ENCODE peak calls at places on chromosomes 11 and 22, in eight cellular contexts. S, I, N, O, V, M, C and L are unnamed samples. For H3K9me3, the result is how much of the 10 kb centered on the place peaks cover.

GRCh38 chr11:44886765-44887164 is 63.9 kb downstream of the TP53I11 start:
- DNase-seq in S (no peak), I (no peak), N (no peak), O (no peak), V (no peak), M (no peak), C (no peak), L (no peak)

GRCh38 chr22:46072030-46072881 is 78.1 kb upstream of the PPARA start:
- DNase-seq in S (peak), I (no peak), N (no peak), O (no peak), V (peak), M (peak), C (peak), L (peak)

GRCh38 chr11:10522276-10522675 is 18.7 kb downstream of the RNF141 start:
- DNase-seq in S (no peak), I (no peak), N (no peak), O (no peak), V (no peak), M (no peak), C (no peak), L (no peak)

GRCh38 chr11:67032830-67033555 is 10.1 kb downstream of the SYT12 start:
- DNase-seq in S (peak), I (no peak), N (no peak), O (peak), V (no peak), M (peak), C (peak), L (no peak)

GRCh38 chr22:17867160-17867785 is 93.0 kb upstream of the BID start:
- DNase-seq in S (no peak), I (no peak), N (no peak), O (no peak), V (no peak), M (no peak), C (peak), L (no peak)

GRCh38 chr11:62547691-62548281 is 1.2 kb upstream of the AHNAK start:
- DNase-seq in S (no peak), I (no peak), N (peak), O (peak), V (no peak), M (peak), C (no peak), L (peak)

GRCh38 chr11:77038825-77039326 is 4.7 kb downstream of the B3GNT6 start:
- DNase-seq in S (no peak), I (no peak), N (no peak), O (no peak), V (no peak), M (no peak), C (no peak), L (no peak)

GRCh38 chr11:34552270-34552669 is 38.7 kb upstream of the ELF5 start:
- DNase-seq in S (no peak), I (no peak), N (no peak), O (no peak), V (no peak), M (no peak), C (no peak), L (no peak)

GRCh38 chr11:73353422-73353821 is 22.8 kb upstream of the RELT start:
- DNase-seq in S (no peak), I (no peak), N (no peak), O (no peak), V (no peak), M (no peak), C (no peak), L (no peak)

GRCh38 chr11:102495161-102496042 is 35.1 kb downstream of the MMP7 start:
- DNase-seq in S (no peak), I (peak), N (peak), O (peak), V (peak), M (no peak), C (peak), L (peak)

GRCh38 chr22:25405854-25406509 is 158.5 kb upstream of the GRK3 start:
- DNase-seq in S (peak), I (no peak), N (no peak), O (no peak), V (no peak), M (no peak), C (no peak), L (no peak)

GRCh38 chr11:40280161-40281054 is 1179.0 kb downstream of the LRRC4C start:
- DNase-seq in S (no peak), I (no peak), N (no peak), O (no peak), V (no peak), M (peak), C (no peak), L (no peak)

GRCh38 chr22:39999144-39999757 is 4.5 kb downstream of the FAM83F start:
- DNase-seq in S (peak), I (no peak), N (peak), O (peak), V (no peak), M (no peak), C (peak), L (peak)

GRCh38 chr11:3164540-3165151 is 464 bp downstream of the OSBPL5 start:
- DNase-seq in S (peak), I (no peak), N (no peak), O (no peak), V (no peak), M (no peak), C (no peak), L (peak)

GRCh38 chr11:113664069-113664980 is 41.8 kb downstream of the TMPRSS5 start:
- DNase-seq in S (no peak), I (no peak), N (peak), O (peak), V (no peak), M (no peak), C (peak), L (peak)

GRCh38 chr11:35237860-35238715 is 99.1 kb downstream of the CD44 start:
- DNase-seq in S (no peak), I (peak), N (peak), O (no peak), V (peak), M (no peak), C (peak), L (peak)

GRCh38 chr22:21064917-21065864 is 19.4 kb downstream of the LRRC74B start:
- DNase-seq in S (peak), I (no peak), N (no peak), O (no peak), V (no peak), M (no peak), C (no peak), L (no peak)

GRCh38 chr11:134049303-134049702 is 19.6 kb upstream of the JAM3 start:
- DNase-seq in S (peak), I (no peak), N (no peak), O (no peak), V (no peak), M (no peak), C (no peak), L (no peak)

GRCh38 chr11:64835616-64836447 is 8.6 kb downstream of the CDC42BPG start:
- DNase-seq in S (no peak), I (no peak), N (no peak), O (no peak), V (no peak), M (no peak), C (no peak), L (no peak)

GRCh38 chr11:133191931-133192330 is 340.4 kb downstream of the OPCML start:
- DNase-seq in S (no peak), I (no peak), N (no peak), O (no peak), V (no peak), M (no peak), C (no peak), L (no peak)

GRCh38 chr11:64290352-64290751 is 750 bp upstream of the KCNK4 start:
- DNase-seq in S (no peak), I (no peak), N (no peak), O (no peak), V (peak), M (no peak), C (no peak), L (no peak)

DNA sequence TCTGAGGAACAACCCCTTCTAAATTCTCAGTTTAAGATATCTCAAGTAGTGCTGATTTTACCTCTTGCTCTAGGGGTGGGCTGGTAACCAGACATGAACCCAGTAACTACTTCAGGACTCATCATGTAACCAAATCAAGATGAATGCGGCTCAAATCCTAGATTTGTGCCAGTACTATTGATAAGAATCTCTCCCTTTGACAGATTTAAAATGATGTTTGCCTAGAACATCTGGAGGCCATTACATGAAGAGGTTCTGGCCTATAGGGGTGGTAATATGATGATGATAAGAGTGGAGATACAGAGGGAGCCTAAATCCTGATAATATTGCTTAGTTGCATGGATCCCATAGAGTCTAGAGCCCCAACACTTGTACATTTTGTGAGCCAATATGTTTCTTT is 672.6 kb upstream of the ANO5 start:
- DNase-seq in S (no peak), I (no peak), N (no peak), O (no peak), V (no peak), M (no peak), C (no peak), L (no peak)
- H3K9me3 ChIP-seq in S (under half), I (under half), N (under half), O (under half), V (under half), M (under half), C (under half), L (under half)

DNA sequence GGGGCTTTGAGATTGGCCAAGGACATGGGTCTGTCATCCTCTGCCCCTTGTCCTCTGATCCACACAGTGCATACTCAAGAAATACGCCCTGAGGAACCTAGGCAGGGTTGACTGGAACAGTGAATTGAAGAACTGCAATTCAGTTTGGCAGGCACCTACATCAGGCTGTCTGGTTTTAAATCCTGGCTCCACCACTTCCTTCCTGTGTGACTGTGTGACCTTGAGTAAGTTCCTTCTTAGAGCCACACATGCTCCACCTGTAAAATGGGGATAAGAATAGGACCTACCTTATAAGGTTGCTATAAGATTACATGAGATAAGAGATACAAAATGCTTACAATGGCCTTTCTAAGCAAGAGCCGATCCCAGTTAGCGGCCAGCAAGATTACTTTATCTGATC is 15.8 kb upstream of the TCF20 start:
- DNase-seq in S (no peak), I (no peak), N (no peak), O (no peak), V (peak), M (no peak), C (no peak), L (no peak)
- H3K27ac ChIP-seq in S (no peak), I (no peak), N (no peak), O (no peak), V (no peak), M (no peak), C (no peak), L (no peak)

GRCh38 chr11:43581370-43582023 is 99.0 kb upstream of the HSD17B12 start:
- DNase-seq in S (no peak), I (no peak), N (no peak), O (no peak), V (no peak), M (no peak), C (no peak), L (no peak)

GRCh38 chr11:43579919-43580276 is 100.6 kb upstream of the HSD17B12 start:
- DNase-seq in S (no peak), I (no peak), N (no peak), O (no peak), V (no peak), M (no peak), C (no peak), L (no peak)

GRCh38 chr11:43579171-43579918 is 101.2 kb upstream of the HSD17B12 start:
- DNase-seq in S (no peak), I (no peak), N (no peak), O (peak), V (no peak), M (no peak), C (no peak), L (peak)

GRCh38 chr11:43582024-43582836 is 98.3 kb upstream of the HSD17B12 start:
- DNase-seq in S (no peak), I (no peak), N (no peak), O (no peak), V (no peak), M (no peak), C (no peak), L (no peak)

DNA sequence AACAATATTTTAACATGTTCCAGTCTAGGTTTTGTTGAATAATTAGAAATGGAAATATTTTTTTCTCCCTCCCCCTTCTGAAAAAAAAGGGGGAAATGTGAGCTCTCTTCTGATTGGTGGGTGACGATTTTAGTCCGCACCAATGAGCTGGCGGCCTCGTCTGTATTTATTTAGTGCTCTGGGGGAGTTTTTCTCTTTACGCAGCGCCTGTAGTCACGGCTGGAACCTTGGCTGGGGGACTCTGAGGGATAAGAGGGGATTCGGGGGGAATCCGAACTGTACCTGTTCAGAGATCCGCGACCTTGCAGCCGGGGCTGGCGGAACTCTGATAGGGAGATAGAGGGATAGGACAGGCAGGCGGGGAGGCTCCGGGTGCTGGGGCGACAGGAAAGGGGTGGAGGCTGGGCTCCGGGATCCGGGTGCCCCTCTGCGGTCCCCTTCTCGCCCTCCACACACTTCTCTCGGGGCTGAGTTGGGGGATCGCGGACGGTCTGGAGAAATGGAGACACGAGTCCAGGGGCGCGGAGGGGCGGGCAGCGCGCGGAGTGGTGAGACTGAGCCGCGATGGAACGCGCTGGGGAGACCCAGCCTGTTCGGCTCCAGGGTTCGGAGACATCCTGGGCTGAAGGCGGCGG is 99.7 kb upstream of the HSD17B12 start:
- DNase-seq in S (no peak), I (no peak), N (no peak), O (no peak), V (no peak), M (no peak), C (no peak), L (no peak)
- H3K4me3 ChIP-seq in S (no peak), I (peak), N (no peak), O (peak), V (peak), M (peak), C (no peak), L (no peak)

GRCh38 chr11:41950470-41951143 is 491.2 kb upstream of the LRRC4C start:
- DNase-seq in S (no peak), I (no peak), N (no peak), O (no peak), V (peak), M (no peak), C (no peak), L (no peak)
- H3K9me3 ChIP-seq in S (under half), I (under half), N (half or more), O (under half), V (under half), M (under half), C (under half), L (under half)

GRCh38 chr11:20310137-20310536 is 53.4 kb upstream of the HTATIP2 start:
- DNase-seq in S (no peak), I (no peak), N (no peak), O (no peak), V (no peak), M (no peak), C (no peak), L (peak)

GRCh38 chr11:20310596-20311394 is 52.7 kb upstream of the HTATIP2 start:
- DNase-seq in S (no peak), I (no peak), N (no peak), O (no peak), V (no peak), M (no peak), C (no peak), L (peak)

GRCh38 chr11:20308601-20309000 is 54.9 kb upstream of the HTATIP2 start:
- DNase-seq in S (no peak), I (no peak), N (no peak), O (no peak), V (no peak), M (no peak), C (no peak), L (peak)

GRCh38 chr11:20311444-20311843 is 52.1 kb upstream of the HTATIP2 start:
- DNase-seq in S (no peak), I (no peak), N (no peak), O (no peak), V (no peak), M (no peak), C (no peak), L (no peak)

GRCh38 chr11:20309626-20310025 is 53.9 kb upstream of the HTATIP2 start:
- DNase-seq in S (no peak), I (no peak), N (no peak), O (no peak), V (no peak), M (no peak), C (no peak), L (no peak)
- H3K27ac ChIP-seq in S (no peak), I (no peak), N (no peak), O (no peak), V (no peak), M (no peak), C (no peak), L (peak)

DNA sequence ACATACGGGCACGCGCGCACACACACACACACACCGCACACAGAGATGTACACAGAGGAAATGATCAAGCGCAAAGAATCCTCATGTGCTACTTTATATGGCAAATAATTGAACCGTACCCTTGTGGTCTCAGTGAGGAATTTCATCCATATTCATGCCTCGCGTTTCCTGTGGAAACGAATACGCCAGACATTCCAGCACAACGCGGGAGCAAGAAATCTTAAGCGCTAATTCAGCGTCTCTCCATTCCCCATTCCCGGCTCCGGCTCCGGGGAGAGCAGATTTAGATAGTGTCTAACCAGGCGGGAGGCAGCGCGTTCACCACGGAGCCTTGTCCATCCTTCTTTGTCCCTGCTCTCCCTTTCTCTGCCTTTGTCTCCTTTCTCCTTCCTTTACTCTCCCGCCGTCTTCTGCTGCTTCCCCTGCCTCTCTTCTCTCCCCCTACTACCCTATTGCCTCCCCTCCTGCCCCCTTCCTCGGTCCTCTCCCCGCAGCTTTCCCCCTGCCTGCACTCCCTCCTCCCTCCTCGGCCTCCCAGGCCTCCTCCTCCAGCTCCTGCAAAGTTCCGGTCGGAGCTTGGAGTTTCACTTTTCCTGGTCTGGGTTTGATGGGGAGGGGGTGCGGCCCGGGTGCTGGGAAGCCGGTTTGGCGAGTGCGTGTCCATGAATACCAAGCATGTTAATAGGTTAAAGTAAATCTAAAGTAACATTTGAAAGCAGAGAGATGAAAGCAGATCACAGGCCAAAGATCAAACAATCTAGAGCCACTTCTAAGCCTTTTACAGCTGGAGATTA is 579.3 kb downstream of the BUD13 start:
- DNase-seq in S (no peak), I (no peak), N (peak), O (peak), V (no peak), M (no peak), C (peak), L (no peak)
- H3K4me3 ChIP-seq in S (no peak), I (peak), N (peak), O (peak), V (no peak), M (peak), C (peak), L (no peak)

GRCh38 chr11:58772719-58773285 is 41.1 kb upstream of the GLYAT start:
- DNase-seq in S (no peak), I (no peak), N (no peak), O (no peak), V (no peak), M (no peak), C (no peak), L (no peak)
- H3K9me3 ChIP-seq in S (under half), I (under half), N (under half), O (under half), V (under half), M (under half), C (under half), L (under half)

DNA sequence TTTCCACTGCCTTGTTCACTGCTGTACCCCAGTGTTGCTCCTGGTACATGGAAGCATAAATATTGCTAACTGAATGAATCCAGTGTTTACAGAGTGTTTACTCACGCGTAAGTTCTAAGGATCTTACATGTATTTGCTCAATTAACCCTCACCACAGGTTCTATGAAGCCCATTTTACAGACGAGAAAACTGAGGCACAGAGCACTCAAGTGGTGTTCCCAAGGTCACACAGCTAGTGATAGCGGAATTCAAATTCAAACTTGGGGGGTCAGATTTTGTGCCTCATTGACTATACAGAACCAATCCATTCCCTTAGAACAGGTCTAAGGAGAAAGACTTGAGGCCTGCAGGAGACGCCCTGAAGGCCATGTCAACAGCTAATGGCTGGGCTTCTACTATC is 72.3 kb downstream of the PLEKHA7 start:
- DNase-seq in S (no peak), I (no peak), N (no peak), O (no peak), V (no peak), M (no peak), C (no peak), L (no peak)
- H3K27ac ChIP-seq in S (no peak), I (no peak), N (no peak), O (no peak), V (no peak), M (no peak), C (no peak), L (no peak)